ENCODE peak calls at places on chromosomes 6 and 20, in four cellular contexts. O is ovary, Z is transverse colon, I is upper lobe of left lung. F is an unnamed sample.

GRCh38 chr6:56172144-56172543 is 75.2 kb downstream of the COL21A1 start:
- DNase-seq in O (no peak), I (no peak), Z (no peak), F (no peak)

GRCh38 chr6:75077694-75078093 is 128.2 kb downstream of the COL12A1 start:
- DNase-seq in Z (no peak), O (no peak), I (no peak), F (no peak)

GRCh38 chr6:166626177-166627038 is 643 bp downstream of the RPS6KA2 start:
- DNase-seq in O (peak), I (peak), Z (peak), F (peak)

GRCh38 chr20:653110-653589 is at the start of gene SRXN1:
- DNase-seq in O (peak), Z (peak), I (peak), F (peak)

GRCh38 chr20:39107741-39108140 is 145.6 kb downstream of the DHX35 start:
- DNase-seq in I (no peak), O (no peak), Z (no peak), F (no peak)

GRCh38 chr20:46994341-46994740 is 99.7 kb downstream of the EYA2 start:
- DNase-seq in I (no peak), Z (peak), O (no peak), F (no peak)

GRCh38 chr6:71187136-71187535 is 101.5 kb upstream of the OGFRL1 start:
- DNase-seq in I (no peak), O (no peak), Z (no peak), F (no peak)

GRCh38 chr6:111590209-111590955 is 15.3 kb downstream of the TRAF3IP2 start:
- DNase-seq in Z (no peak), I (no peak), O (no peak), F (no peak)

GRCh38 chr6:73969982-73970960 is 274.3 kb downstream of the CD109 start:
- DNase-seq in O (no peak), Z (no peak), I (no peak), F (no peak)

GRCh38 chr20:58043866-58044140 is 184.7 kb downstream of the ANKRD60 start:
- DNase-seq in I (no peak), O (no peak), Z (no peak), F (no peak)

GRCh38 chr20:10492844-10493243 is 57.7 kb downstream of the SLX4IP start:
- DNase-seq in O (no peak), I (no peak), Z (no peak), F (no peak)

GRCh38 chr20:43188234-43188653 is 1.5 kb downstream of the PTPRT start:
- DNase-seq in Z (no peak), I (no peak), O (no peak), F (no peak)

GRCh38 chr6:49540614-49541013 is 9.9 kb upstream of the C6orf141 start:
- DNase-seq in I (no peak), Z (no peak), O (no peak), F (no peak)
- H3K27ac ChIP-seq in I (no peak), Z (no peak), O (no peak), F (no peak)

GRCh38 chr6:113363866-113364265 is 493.3 kb upstream of the MARCKS start:
- DNase-seq in Z (no peak), I (no peak), O (no peak), F (no peak)
- TF ChIP-seq EP300 in Z (no peak), I (no peak), O (no peak), F (no peak)

GRCh38 chr6:136752554-136752953 is 39.7 kb downstream of the MAP3K5 start:
- DNase-seq in O (no peak), I (no peak), Z (peak), F (no peak)
- TF ChIP-seq POLR2A in O (no peak), I (no peak), Z (no peak), F (no peak)

GRCh38 chr20:50417484-50418235 is 92.5 kb upstream of the PTPN1 start:
- DNase-seq in O (no peak), Z (no peak), I (no peak), F (no peak)
- H3K27ac ChIP-seq in O (no peak), Z (peak), I (peak), F (peak)

DNA sequence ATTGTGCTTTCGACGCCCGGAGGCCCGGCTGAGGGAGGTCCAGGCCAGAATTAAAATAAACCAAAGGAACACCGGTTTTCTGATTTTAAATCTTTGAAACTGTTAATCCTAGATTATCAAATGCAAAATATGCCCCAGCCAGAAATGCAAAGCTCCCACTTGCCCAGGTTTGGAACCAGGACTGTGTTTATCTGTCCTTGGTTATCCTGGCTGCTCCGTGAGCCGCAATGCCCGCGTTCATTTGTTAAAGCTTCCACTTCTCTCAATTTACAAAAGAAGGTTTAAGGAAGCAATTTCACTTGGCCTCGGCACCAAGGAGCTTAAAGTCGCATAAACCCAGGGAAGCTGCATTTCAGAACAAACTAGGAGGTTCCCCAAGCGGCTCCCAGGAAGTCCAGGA is 250.0 kb downstream of the TAF4 start:
- DNase-seq in Z (no peak), I (no peak), O (no peak), F (no peak)
- TF ChIP-seq EP300 in Z (no peak), I (no peak), O (no peak), F (no peak)

DNA sequence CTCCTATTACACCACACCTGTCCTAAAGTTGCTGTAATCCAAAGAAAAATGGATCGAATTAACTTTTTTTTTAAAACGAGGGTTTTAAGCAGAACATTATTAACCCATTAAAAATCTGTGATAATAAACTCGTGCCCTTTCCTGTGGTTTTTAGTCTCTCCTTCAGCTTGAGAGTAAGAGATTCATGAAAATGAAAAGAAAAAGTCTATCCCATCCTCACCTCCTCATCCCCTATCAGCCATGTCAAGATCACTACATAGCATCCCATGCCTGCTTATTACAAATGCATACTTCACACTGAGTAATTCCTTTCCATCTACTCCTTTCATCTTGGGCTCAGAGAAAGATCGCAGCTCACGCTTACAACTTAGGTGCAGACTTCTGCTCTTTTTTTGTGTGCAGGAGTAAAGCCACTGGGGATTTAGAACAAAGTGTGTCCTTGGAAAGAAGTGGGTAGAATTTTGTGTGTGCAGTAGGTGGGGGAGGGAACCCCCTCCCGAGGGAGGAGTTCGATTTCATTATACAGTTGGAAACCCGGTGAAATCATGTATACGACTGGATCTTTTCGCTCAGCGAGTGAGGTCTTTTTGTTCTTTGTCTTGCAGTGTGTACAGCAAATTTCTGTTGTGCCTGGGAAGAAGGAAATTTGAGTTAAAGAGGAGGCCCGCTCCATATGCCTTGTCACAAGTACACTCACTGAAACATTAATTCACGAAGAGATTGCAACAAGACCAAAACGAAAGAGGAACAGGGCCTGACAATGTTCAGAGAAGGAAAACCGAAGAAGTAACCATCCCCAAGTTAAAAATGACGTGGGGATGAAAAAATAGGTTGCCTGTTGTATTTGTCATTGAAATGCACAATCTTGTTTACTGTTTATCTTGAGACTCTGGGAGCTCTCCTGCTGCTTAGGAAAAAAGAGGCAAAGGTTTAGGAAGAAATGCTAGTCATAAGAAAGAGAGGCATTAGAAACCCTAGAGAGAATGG is 146.5 kb upstream of the ZNF217 start:
- DNase-seq in Z (no peak), I (no peak), O (no peak), F (no peak)
- TF ChIP-seq POLR2A in Z (no peak), I (no peak), O (no peak), F (no peak)

GRCh38 chr20:44573501-44573869 is 8.9 kb upstream of the PKIG start:
- DNase-seq in Z (no peak), I (no peak), O (no peak), F (no peak)

GRCh38 chr20:44574372-44574771 is 8.0 kb upstream of the PKIG start:
- DNase-seq in O (no peak), I (no peak), Z (no peak), F (no peak)

GRCh38 chr20:44570369-44570768 is 12.0 kb upstream of the PKIG start:
- DNase-seq in O (no peak), I (no peak), Z (no peak), F (no peak)

GRCh38 chr20:44571367-44571766 is 11.0 kb upstream of the PKIG start:
- DNase-seq in I (no peak), O (no peak), Z (no peak), F (no peak)

GRCh38 chr20:44572551-44573500 is 9.6 kb upstream of the PKIG start:
- DNase-seq in Z (peak), O (no peak), I (no peak), F (no peak)
- H3K27ac ChIP-seq in Z (peak), O (peak), I (peak), F (peak)

GRCh38 chr20:64105846-64106434 is 1.4 kb downstream of the NPBWR2 start:
- DNase-seq in Z (peak), O (no peak), I (no peak), F (no peak)

GRCh38 chr20:64104667-64105451 is 2.5 kb downstream of the NPBWR2 start:
- DNase-seq in O (no peak), I (no peak), Z (peak), F (no peak)

GRCh38 chr20:64101731-64102621 is 5.4 kb downstream of the NPBWR2 start:
- DNase-seq in I (peak), O (no peak), Z (peak), F (no peak)

GRCh38 chr20:64102647-64103354 is 4.6 kb downstream of the NPBWR2 start:
- DNase-seq in I (no peak), Z (no peak), O (no peak), F (no peak)

DNA sequence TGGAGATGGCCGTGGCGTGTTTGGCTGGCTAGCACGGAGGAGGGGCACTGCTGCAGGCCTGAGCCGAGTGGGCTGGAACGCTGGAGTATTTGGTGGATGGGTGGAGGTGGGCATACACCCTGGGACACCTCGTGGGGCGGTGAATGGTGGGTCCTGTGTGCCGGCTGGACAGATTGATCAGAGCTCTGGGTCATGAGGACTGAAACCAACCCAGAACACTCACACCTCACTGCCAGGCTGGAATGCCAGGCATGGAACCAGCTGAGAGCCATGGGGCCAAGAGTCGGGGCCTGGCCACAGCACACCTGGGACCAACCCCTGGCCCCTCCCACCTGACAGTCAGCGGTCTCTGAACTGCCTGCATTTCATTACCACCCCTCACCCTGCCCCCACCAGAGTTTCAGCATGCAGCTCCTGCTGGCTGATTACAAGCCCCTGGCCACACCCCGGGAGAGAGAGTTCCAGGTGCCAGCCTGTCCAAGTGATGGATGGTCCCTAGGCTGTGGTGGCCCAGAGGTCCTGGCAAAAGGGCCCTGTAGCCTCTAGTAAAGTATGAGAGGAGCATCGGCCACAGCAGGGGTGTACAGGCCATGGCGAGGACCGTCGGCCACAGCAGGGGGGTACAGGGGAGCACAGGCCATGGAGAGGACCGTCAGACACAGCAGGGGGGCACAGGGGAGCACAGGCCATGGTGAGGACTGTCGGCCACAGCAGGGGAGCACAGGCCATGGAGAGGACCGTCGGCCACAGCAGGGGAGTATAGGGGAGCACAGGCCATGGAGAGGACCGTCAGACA is 3.3 kb downstream of the NPBWR2 start:
- DNase-seq in Z (peak), O (no peak), I (no peak), F (no peak)
- TF ChIP-seq EP300 in Z (no peak), O (no peak), I (no peak), F (no peak)

GRCh38 chr6:114537977-114538376 is 195.2 kb upstream of the HS3ST5 start:
- DNase-seq in I (no peak), Z (no peak), O (no peak), F (no peak)
- TF ChIP-seq POLR2A in I (no peak), Z (no peak), O (no peak), F (no peak)

GRCh38 chr20:44911264-44911921 is 1.5 kb downstream of the PABPC1L start:
- DNase-seq in Z (peak), O (peak), I (peak), F (no peak)

GRCh38 chr20:44909872-44910689 is at the start of gene PABPC1L:
- DNase-seq in Z (peak), I (peak), O (peak), F (peak)

GRCh38 chr20:44912189-44912588 is 2.3 kb downstream of the PABPC1L start:
- DNase-seq in O (no peak), I (no peak), Z (no peak), F (no peak)

GRCh38 chr20:44910690-44911262 is 916 bp downstream of the PABPC1L start:
- DNase-seq in O (no peak), I (peak), Z (no peak), F (no peak)

DNA sequence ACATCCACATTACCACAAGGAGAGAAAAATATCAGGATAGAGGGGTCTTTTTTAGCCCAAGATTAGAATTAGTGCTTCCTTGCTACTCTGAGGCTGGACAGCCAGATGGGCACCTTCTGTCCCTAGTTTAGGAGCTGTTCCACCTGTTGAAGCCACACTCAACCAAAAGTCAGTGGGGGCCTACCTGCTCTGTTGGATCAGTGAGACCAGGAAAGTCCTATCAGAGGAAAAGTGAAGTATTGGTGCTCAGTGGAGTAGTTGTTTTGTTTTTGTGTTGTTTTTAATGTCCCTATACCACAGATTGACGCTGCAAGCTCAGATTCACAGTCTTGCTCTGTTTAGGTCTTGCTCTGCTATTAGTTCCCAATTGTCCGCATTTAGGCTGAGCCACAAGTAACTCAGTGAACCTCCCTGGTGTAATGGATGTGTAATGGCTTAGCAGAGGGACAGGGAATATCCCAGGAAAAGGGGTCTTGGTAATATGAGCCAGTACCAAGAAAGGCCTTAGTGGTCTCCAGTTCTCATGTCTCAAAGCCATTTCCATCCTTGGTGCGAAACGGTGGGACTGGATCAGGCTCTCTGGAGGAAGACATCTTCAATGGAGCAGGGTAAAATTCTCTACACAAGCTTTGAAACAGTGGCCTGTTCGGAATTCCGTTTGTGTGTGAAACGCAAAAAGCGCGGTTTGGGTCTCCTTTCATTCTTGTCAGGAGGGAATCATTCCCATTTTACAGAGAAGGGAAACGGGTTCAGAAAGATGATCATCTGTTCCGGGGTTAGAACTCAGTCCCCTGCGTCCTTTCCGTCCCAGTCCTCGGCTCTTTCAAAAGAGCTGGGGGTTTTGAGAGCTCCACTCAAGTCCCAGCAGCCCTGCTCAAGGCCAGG is 631 bp upstream of the PABPC1L start:
- DNase-seq in Z (no peak), O (no peak), I (no peak), F (no peak)
- H3K27ac ChIP-seq in Z (peak), O (no peak), I (no peak), F (peak)

F was measured in tibial nerve.